ENCODE peak calls at places on chromosome 13, in four cellular contexts. G, A, Z and T are unnamed samples.

GRCh38 chr13:91809161-91809560 is 410.7 kb downstream of the GPC5 start:
- DNase-seq in G (no peak), A (no peak), Z (no peak), T (no peak)

GRCh38 chr13:26186995-26187394 is 35.1 kb downstream of the RNF6 start:
- DNase-seq in G (no peak), A (peak), Z (no peak), T (peak)

GRCh38 chr13:94968757-94969086 is 256.4 kb upstream of the SOX21 start:
- DNase-seq in G (no peak), A (no peak), Z (no peak), T (no peak)

GRCh38 chr13:38821753-38822551 is 135.1 kb downstream of the FREM2 start:
- DNase-seq in G (no peak), A (no peak), Z (no peak), T (peak)

GRCh38 chr13:50379584-50379983 is 364.3 kb downstream of the KCNRG start:
- DNase-seq in G (no peak), A (no peak), Z (no peak), T (no peak)

GRCh38 chr13:31267126-31267784 is 67.5 kb downstream of the B3GLCT start:
- DNase-seq in G (no peak), A (no peak), Z (no peak), T (no peak)

GRCh38 chr13:71867101-71867814 is at the start of gene DACH1:
- DNase-seq in G (no peak), A (peak), Z (no peak), T (peak)

GRCh38 chr13:40189885-40190655 is 476.4 kb downstream of the FOXO1 start:
- DNase-seq in G (no peak), A (peak), Z (no peak), T (no peak)

GRCh38 chr13:73096173-73097117 is 37.6 kb downstream of the KLF5 start:
- DNase-seq in G (no peak), A (no peak), Z (no peak), T (no peak)

GRCh38 chr13:101730420-101731000 is 278.0 kb downstream of the ITGBL1 start:
- DNase-seq in G (no peak), A (no peak), Z (no peak), T (no peak)

GRCh38 chr13:28636677-28637317 is 22.1 kb upstream of the POMP start:
- DNase-seq in G (no peak), A (peak), Z (peak), T (peak)

GRCh38 chr13:32791545-32792172 is 205.4 kb downstream of the PDS5B start:
- DNase-seq in G (no peak), A (no peak), Z (peak), T (peak)

GRCh38 chr13:64083396-64083795 is 2667.7 kb upstream of the PCDH20 start:
- DNase-seq in G (no peak), A (no peak), Z (no peak), T (no peak)

GRCh38 chr13:33312150-33312908 is 26.8 kb upstream of the STARD13 start:
- DNase-seq in G (no peak), A (no peak), Z (no peak), T (no peak)

GRCh38 chr13:107730835-107731234 is 484.5 kb downstream of the LIG4 start:
- DNase-seq in G (no peak), A (no peak), Z (no peak), T (no peak)

GRCh38 chr13:27008733-27009132 is 162.9 kb downstream of the USP12 start:
- DNase-seq in G (no peak), A (no peak), Z (no peak), T (no peak)

GRCh38 chr13:97883356-97883755 is 70.1 kb upstream of the IPO5 start:
- DNase-seq in G (no peak), A (no peak), Z (no peak), T (no peak)

GRCh38 chr13:89968468-89968867 is 1379.0 kb upstream of the MIR17HG start:
- DNase-seq in G (no peak), A (no peak), Z (no peak), T (no peak)

GRCh38 chr13:97321101-97321500 is 99.0 kb downstream of the MBNL2 start:
- DNase-seq in G (no peak), A (peak), Z (no peak), T (no peak)

GRCh38 chr13:66076417-66076816 is 1153.7 kb downstream of the PCDH9 start:
- DNase-seq in G (no peak), A (no peak), Z (no peak), T (no peak)

GRCh38 chr13:111066544-111066943 is 48.6 kb upstream of the ARHGEF7 start:
- DNase-seq in G (no peak), A (no peak), Z (no peak), T (no peak)

GRCh38 chr13:98252931-98253470 is 75.9 kb upstream of the RNF113B start:
- DNase-seq in G (no peak), A (no peak), Z (no peak), T (no peak)

GRCh38 chr13:102814793-102815192 is 15.9 kb downstream of the BIVM start:
- DNase-seq in G (no peak), A (no peak), Z (no peak), T (no peak)

GRCh38 chr13:50524540-50524939 is 319.0 kb downstream of the DLEU7 start:
- DNase-seq in G (no peak), A (no peak), Z (no peak), T (no peak)

GRCh38 chr13:107192289-107192688 is 624.4 kb upstream of the ARGLU1 start:
- DNase-seq in G (no peak), A (peak), Z (no peak), T (no peak)

GRCh38 chr13:89890806-89891205 is 1456.7 kb upstream of the MIR17HG start:
- DNase-seq in G (no peak), A (no peak), Z (no peak), T (no peak)

GRCh38 chr13:70249332-70250064 is 141.2 kb upstream of the KLHL1 start:
- DNase-seq in G (no peak), A (peak), Z (no peak), T (no peak)

GRCh38 chr13:31204592-31204991 is 4.8 kb downstream of the B3GLCT start:
- DNase-seq in G (no peak), A (no peak), Z (no peak), T (no peak)

GRCh38 chr13:32266130-32266529 is 49.0 kb downstream of the ZAR1L start:
- DNase-seq in G (no peak), A (no peak), Z (no peak), T (no peak)

GRCh38 chr13:107608736-107609135 is 606.6 kb downstream of the LIG4 start:
- DNase-seq in G (no peak), A (no peak), Z (no peak), T (no peak)

GRCh38 chr13:106100261-106100919 is 435.1 kb downstream of the EFNB2 start:
- DNase-seq in G (no peak), A (peak), Z (no peak), T (peak)

GRCh38 chr13:113049981-113050380 is 55.6 kb upstream of the F7 start:
- DNase-seq in G (no peak), A (no peak), Z (no peak), T (no peak)

GRCh38 chr13:59607780-59608233 is 555.9 kb downstream of the DIAPH3 start:
- DNase-seq in G (no peak), A (no peak), Z (no peak), T (peak)

GRCh38 chr13:36509369-36509768 is 77.1 kb downstream of the CCNA1 start:
- DNase-seq in G (no peak), A (peak), Z (no peak), T (no peak)

GRCh38 chr13:54934121-54934520 is 1905.5 kb downstream of the OLFM4 start:
- DNase-seq in G (no peak), A (no peak), Z (no peak), T (no peak)

GRCh38 chr13:27006519-27007161 is 165.0 kb downstream of the USP12 start:
- DNase-seq in G (no peak), A (peak), Z (no peak), T (no peak)

GRCh38 chr13:62357887-62358645 is 942.4 kb upstream of the PCDH20 start:
- DNase-seq in G (no peak), A (peak), Z (no peak), T (peak)

GRCh38 chr13:109971745-109972090 is 185.3 kb upstream of the IRS2 start:
- DNase-seq in G (no peak), A (no peak), Z (no peak), T (no peak)

GRCh38 chr13:51614350-51614786 is 30.1 kb downstream of the WDFY2 start:
- DNase-seq in G (peak), A (no peak), Z (peak), T (peak)
- H3K4me3 ChIP-seq in G (peak), A (no peak), Z (peak), T (peak)

DNA sequence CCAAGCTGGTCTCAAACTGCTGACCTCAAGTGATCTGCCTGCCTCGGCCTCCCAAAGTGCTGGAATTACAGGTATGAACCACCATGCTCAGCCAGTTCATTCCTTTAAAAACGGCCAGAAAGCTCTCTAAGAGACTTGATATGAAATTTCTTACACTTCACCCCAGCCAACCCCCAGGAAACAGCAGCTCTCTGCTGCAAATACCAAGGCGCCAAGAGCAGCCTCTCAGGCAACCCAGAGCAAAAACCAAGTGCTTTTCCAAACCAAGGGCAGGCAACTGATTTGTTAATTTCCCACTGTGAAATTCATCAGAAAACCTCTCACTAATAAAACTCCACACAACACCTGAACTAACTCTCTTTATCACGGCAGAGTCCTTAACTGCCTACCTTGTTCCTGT is 44.9 kb downstream of the LATS2 start:
- DNase-seq in G (no peak), A (no peak), Z (no peak), T (no peak)
- H3K4me3 ChIP-seq in G (no peak), A (no peak), Z (no peak), T (no peak)

DNA sequence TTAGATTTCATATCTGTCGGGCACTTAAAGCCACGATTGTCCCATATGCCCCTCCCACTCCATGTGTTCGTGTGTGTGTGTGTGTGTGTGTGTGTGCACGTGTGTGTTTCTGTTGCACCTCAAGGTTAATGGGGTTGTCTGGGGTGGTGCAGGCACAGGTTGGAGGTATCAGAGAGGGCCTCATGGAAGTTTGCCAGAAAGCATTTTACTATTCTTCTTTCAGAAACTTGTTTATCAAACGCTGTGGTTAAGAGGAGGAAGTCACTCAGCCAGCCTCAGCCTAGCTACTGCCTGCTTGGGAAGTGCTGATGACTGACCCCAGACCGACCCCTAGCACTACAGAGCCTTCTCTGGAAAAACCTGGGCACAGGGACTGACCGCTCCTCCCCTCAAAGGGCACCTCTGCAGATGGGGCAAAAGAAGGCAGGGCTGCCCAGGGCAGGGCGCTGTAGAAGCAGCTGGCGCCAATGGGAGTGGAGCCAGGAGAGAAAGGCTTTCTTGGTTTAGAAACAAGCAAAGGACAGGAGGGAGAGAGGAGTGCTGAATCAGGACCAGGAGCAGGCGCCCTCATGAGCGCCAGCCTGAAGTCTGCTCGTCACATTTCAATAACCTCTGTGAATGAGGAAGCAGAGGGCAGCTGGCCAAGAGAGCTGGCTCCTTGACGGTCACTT is 3.9 kb downstream of the SIAH3 start:
- DNase-seq in G (no peak), A (peak), Z (peak), T (peak)
- H3K4me3 ChIP-seq in G (no peak), A (no peak), Z (peak), T (no peak)

GRCh38 chr13:41938918-41939317 is 22.0 kb downstream of the VWA8 start:
- DNase-seq in G (no peak), A (no peak), Z (no peak), T (no peak)
- H3K4me3 ChIP-seq in G (no peak), A (no peak), Z (no peak), T (no peak)

GRCh38 chr13:42981317-42981716 is 10.7 kb downstream of the EPSTI1 start:
- DNase-seq in G (no peak), A (no peak), Z (no peak), T (no peak)
- H3K4me3 ChIP-seq in G (no peak), A (peak), Z (no peak), T (no peak)

GRCh38 chr13:75365724-75366173 is 116.2 kb downstream of the TBC1D4 start:
- DNase-seq in G (no peak), A (no peak), Z (no peak), T (peak)

GRCh38 chr13:75368167-75368566 is 113.8 kb downstream of the TBC1D4 start:
- DNase-seq in G (no peak), A (no peak), Z (no peak), T (peak)

GRCh38 chr13:75363371-75363770 is 118.6 kb downstream of the TBC1D4 start:
- DNase-seq in G (no peak), A (no peak), Z (no peak), T (no peak)

GRCh38 chr13:75364131-75364713 is 117.7 kb downstream of the TBC1D4 start:
- DNase-seq in G (no peak), A (no peak), Z (no peak), T (no peak)

DNA sequence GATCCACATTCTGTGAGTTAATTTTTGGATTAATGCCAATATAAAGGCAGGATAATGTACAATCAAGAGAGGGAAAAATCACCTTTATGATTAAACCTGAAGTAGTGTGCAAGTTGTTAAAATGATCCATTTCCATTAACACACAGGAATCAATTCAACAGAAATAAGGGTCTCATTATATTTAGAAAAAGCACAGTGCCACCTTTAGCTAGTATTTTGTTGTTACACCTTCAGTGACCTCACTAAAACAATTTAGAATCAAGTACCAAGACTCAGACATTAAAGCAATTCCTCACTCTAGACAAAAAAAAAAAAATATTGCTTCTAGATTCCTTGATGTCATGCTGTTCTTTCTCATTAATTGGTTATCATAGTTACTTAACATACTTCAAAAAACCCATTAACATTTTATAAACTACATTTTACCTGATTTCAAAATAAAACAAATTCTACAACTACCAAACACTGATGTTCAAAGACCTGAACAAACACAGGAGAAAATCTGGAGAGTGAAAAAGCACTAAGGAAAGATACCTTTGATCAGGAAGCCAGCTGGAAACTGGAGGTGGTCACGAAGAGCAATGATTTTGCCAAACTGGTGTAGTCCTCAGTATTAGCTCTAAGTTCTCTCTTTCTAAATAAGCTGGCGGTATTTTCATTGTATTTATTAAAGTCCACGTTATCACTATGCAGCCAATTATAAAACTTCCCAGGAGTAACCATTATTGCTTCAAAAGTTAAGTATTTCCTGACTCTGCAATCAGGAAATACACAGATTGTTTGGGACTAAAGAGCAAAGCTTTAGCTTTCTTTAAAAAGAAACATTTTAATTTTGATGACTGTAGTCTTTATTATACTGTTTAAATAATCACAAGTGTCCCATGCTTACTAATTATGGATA is 115.3 kb downstream of the TBC1D4 start:
- DNase-seq in G (no peak), A (no peak), Z (no peak), T (no peak)
- H3K4me3 ChIP-seq in G (peak), A (no peak), Z (no peak), T (peak)

DNA sequence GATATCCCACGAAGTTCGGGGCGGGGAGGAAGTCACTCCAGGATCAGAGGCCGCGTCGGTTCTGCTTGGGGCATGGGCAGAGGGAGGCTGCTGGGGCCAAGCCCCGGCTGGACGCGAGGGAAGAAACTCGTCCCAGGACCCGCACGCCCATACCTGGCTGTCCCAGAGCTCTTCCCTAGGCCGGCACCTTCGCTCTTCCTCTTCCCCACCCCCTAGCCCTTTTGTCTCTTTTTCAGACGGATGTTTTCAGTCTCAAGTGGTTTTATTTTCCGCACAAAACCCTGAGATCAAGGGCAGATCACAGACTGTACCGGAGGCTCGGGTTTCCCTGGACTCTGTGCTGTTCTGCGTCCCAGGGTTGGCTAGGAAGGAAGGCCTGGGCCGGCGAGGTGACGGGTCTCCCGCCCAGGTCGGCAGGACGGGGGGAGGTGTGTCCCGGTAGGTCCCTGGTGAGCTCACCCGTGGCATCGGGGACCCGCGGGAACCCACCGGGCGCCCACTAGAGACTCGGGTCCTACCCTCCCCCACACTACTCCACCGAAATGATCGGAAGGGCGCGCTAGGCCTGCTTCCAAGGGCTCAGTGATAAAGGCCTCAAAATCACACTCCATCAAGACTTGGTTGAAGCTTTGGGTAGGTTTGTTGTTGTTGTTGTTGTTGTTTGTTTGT is 7.9 kb downstream of the ZIC2 start:
- DNase-seq in G (no peak), A (peak), Z (no peak), T (no peak)
- H3K4me3 ChIP-seq in G (peak), A (peak), Z (no peak), T (no peak)

DNA sequence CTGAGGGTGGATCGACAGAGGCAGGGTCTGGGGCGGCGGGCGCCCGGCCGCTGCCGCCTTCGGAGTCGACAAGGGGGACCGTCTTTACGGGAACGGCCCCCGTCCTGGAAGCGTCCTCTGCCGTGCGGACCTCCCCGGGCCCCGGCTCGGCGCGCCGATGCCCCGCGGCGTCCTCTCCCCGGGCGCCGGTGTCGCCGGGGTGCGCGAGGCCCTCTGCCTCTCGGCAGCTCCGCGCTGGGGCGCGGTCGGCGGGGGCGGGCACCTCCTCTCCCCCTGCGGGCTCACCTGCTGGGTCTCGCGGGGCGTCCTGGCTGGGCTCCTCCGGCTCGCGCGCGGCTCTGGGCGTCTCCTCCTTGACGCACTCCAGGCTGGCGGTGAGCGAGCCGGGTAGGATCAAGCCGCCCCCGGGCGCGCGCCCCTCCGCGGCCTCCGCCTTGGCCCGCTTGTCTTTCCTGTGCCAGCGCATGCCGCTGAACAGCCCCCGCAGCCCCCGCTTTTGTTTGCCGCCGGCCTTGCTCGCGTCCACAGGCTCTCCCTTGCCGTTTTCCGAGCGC is 1.5 kb downstream of the AMER2 start:
- DNase-seq in G (no peak), A (peak), Z (no peak), T (no peak)
- H3K4me3 ChIP-seq in G (no peak), A (peak), Z (no peak), T (peak)

GRCh38 chr13:24671367-24672117 is 8.7 kb upstream of the ATP12A start:
- DNase-seq in G (no peak), A (peak), Z (no peak), T (peak)
- H3K4me3 ChIP-seq in G (peak), A (peak), Z (no peak), T (no peak)

GRCh38 chr13:49112782-49113525 is 107.2 kb upstream of the MLNR start:
- DNase-seq in G (no peak), A (no peak), Z (no peak), T (no peak)
- H3K4me3 ChIP-seq in G (peak), A (peak), Z (no peak), T (no peak)